ENCODE peak calls at places on chromosomes 6 and 20, in four cellular contexts. One of them, this sample, is unnamed. For H3K27me3 and H3K4me1, the result is how much of the 10 kb centered on the place peaks cover.

GRCh38 chr6:17490724-17491123 is 97.3 kb downstream of the CAP2 start:
- DNase-seq in H1: peak
- DNase-seq in HepG2: no peak
- DNase-seq in GM12878: no peak
- DNase-seq in this sample: no peak

GRCh38 chr6:35014786-35015185 is 125.7 kb downstream of the ANKS1A start:
- DNase-seq in H1: no peak
- DNase-seq in GM12878: no peak
- DNase-seq in HepG2: peak
- DNase-seq in this sample: no peak

GRCh38 chr6:81031429-81031828 is 721.1 kb downstream of the TENT5A start:
- DNase-seq in GM12878: no peak
- DNase-seq in HepG2: no peak
- DNase-seq in H1: no peak
- DNase-seq in this sample: no peak

GRCh38 chr20:37207176-37207575 is 27.8 kb upstream of the MROH8 start:
- DNase-seq in H1: no peak
- DNase-seq in GM12878: no peak
- DNase-seq in HepG2: no peak
- DNase-seq in this sample: no peak

GRCh38 chr20:34824026-34824860 is 1.2 kb downstream of the NCOA6 start:
- DNase-seq in GM12878: peak
- DNase-seq in H1: peak
- DNase-seq in HepG2: peak
- DNase-seq in this sample: peak

GRCh38 chr6:43929511-43929910 is 159.5 kb downstream of the VEGFA start:
- DNase-seq in HepG2: no peak
- DNase-seq in GM12878: no peak
- DNase-seq in H1: no peak
- DNase-seq in this sample: no peak

GRCh38 chr6:112879920-112880413 is 532.8 kb downstream of the RFPL4B start:
- DNase-seq in HepG2: peak
- DNase-seq in H1: peak
- DNase-seq in GM12878: no peak
- DNase-seq in this sample: no peak

GRCh38 chr6:20953019-20953418 is 418.8 kb downstream of the CDKAL1 start:
- DNase-seq in HepG2: no peak
- DNase-seq in GM12878: no peak
- DNase-seq in H1: no peak
- DNase-seq in this sample: no peak

GRCh38 chr6:42420741-42421140 is 31.0 kb downstream of the TRERF1 start:
- DNase-seq in GM12878: no peak
- DNase-seq in H1: no peak
- DNase-seq in HepG2: no peak
- DNase-seq in this sample: no peak

GRCh38 chr6:159440907-159441703 is 251.9 kb downstream of the SOD2 start:
- DNase-seq in HepG2: no peak
- DNase-seq in GM12878: no peak
- DNase-seq in H1: no peak
- DNase-seq in this sample: no peak

GRCh38 chr6:140879861-140880260 is 1252.9 kb upstream of the GJE1 start:
- DNase-seq in HepG2: no peak
- DNase-seq in H1: no peak
- DNase-seq in GM12878: no peak
- DNase-seq in this sample: no peak

GRCh38 chr6:138691595-138692057 is 81.9 kb upstream of the CCDC28A start:
- DNase-seq in HepG2: peak
- DNase-seq in GM12878: no peak
- DNase-seq in H1: no peak
- DNase-seq in this sample: no peak

GRCh38 chr6:78502386-78502887 is 364.9 kb upstream of the IRAK1BP1 start:
- DNase-seq in GM12878: no peak
- DNase-seq in H1: no peak
- DNase-seq in HepG2: no peak
- DNase-seq in this sample: no peak

GRCh38 chr6:10412948-10413849 is 1.7 kb downstream of the TFAP2A start:
- DNase-seq in HepG2: no peak
- DNase-seq in GM12878: no peak
- DNase-seq in H1: peak
- DNase-seq in this sample: no peak

GRCh38 chr20:13771853-13772453 is 12.8 kb downstream of the ESF1 start:
- DNase-seq in HepG2: peak
- DNase-seq in GM12878: no peak
- DNase-seq in H1: no peak
- DNase-seq in this sample: no peak

GRCh38 chr20:35307666-35308653 is 15.7 kb upstream of the FAM83C start:
- DNase-seq in GM12878: no peak
- DNase-seq in HepG2: no peak
- DNase-seq in H1: no peak
- DNase-seq in this sample: no peak

GRCh38 chr20:53984354-53984753 is 86.0 kb downstream of the BCAS1 start:
- DNase-seq in GM12878: no peak
- DNase-seq in HepG2: no peak
- DNase-seq in H1: no peak
- DNase-seq in this sample: no peak

GRCh38 chr6:35280903-35281302 is 16.7 kb upstream of the DEF6 start:
- DNase-seq in H1: no peak
- DNase-seq in HepG2: no peak
- DNase-seq in GM12878: no peak
- DNase-seq in this sample: no peak

GRCh38 chr20:48298851-48299484 is 513.7 kb upstream of the SULF2 start:
- DNase-seq in HepG2: peak
- DNase-seq in H1: no peak
- DNase-seq in GM12878: no peak
- DNase-seq in this sample: no peak

GRCh38 chr20:44707259-44707580 is 7.9 kb upstream of the CCN5 start:
- DNase-seq in HepG2: no peak
- DNase-seq in H1: no peak
- DNase-seq in GM12878: no peak
- DNase-seq in this sample: no peak

GRCh38 chr6:169145991-169146501 is 107.6 kb downstream of the THBS2 start:
- DNase-seq in GM12878: no peak
- DNase-seq in H1: no peak
- DNase-seq in HepG2: no peak
- DNase-seq in this sample: no peak

GRCh38 chr20:37522258-37523011 is 1.4 kb downstream of the NNAT start:
- DNase-seq in H1: peak
- DNase-seq in GM12878: no peak
- DNase-seq in HepG2: no peak
- DNase-seq in this sample: no peak

GRCh38 chr20:36629719-36630340 is 16.2 kb downstream of the SLA2 start:
- DNase-seq in H1: no peak
- DNase-seq in HepG2: no peak
- DNase-seq in GM12878: no peak
- DNase-seq in this sample: no peak

GRCh38 chr20:22544462-22544861 is 39.9 kb downstream of the FOXA2 start:
- DNase-seq in HepG2: no peak
- DNase-seq in GM12878: no peak
- DNase-seq in H1: no peak
- DNase-seq in this sample: no peak

GRCh38 chr6:170473226-170473789 is 79.8 kb downstream of the PSMB1 start:
- DNase-seq in GM12878: no peak
- DNase-seq in H1: no peak
- DNase-seq in HepG2: no peak
- DNase-seq in this sample: no peak

GRCh38 chr6:15538766-15539165 is 124.1 kb downstream of the DTNBP1 start:
- DNase-seq in H1: no peak
- DNase-seq in GM12878: no peak
- DNase-seq in HepG2: no peak
- DNase-seq in this sample: no peak

GRCh38 chr6:34531580-34532201 is 24.4 kb downstream of the SPDEF start:
- DNase-seq in HepG2: no peak
- DNase-seq in GM12878: peak
- DNase-seq in H1: peak
- DNase-seq in this sample: no peak

GRCh38 chr6:47733879-47734558 is 35.6 kb downstream of the ADGRF4 start:
- DNase-seq in GM12878: peak
- DNase-seq in H1: no peak
- DNase-seq in HepG2: peak
- DNase-seq in this sample: no peak

GRCh38 chr20:44031001-44031574 is 116.4 kb downstream of the TOX2 start:
- DNase-seq in GM12878: no peak
- DNase-seq in HepG2: no peak
- DNase-seq in H1: no peak
- DNase-seq in this sample: no peak

GRCh38 chr6:11865926-11866325 is 87.3 kb upstream of the ADTRP start:
- DNase-seq in GM12878: no peak
- DNase-seq in H1: no peak
- DNase-seq in HepG2: no peak
- DNase-seq in this sample: no peak

GRCh38 chr6:40854592-40854991 is 184.4 kb downstream of the UNC5CL start:
- DNase-seq in GM12878: no peak
- DNase-seq in H1: no peak
- DNase-seq in HepG2: no peak
- DNase-seq in this sample: no peak

GRCh38 chr6:45426251-45426650 is 48.5 kb upstream of the SUPT3H start:
- DNase-seq in GM12878: no peak
- DNase-seq in H1: no peak
- DNase-seq in HepG2: no peak
- DNase-seq in this sample: no peak

GRCh38 chr6:150490586-150490985 is 109.1 kb upstream of the PLEKHG1 start:
- DNase-seq in H1: no peak
- DNase-seq in GM12878: no peak
- DNase-seq in HepG2: no peak
- DNase-seq in this sample: no peak

GRCh38 chr20:34988176-34988540 is 32.5 kb downstream of the MYH7B start:
- DNase-seq in GM12878: no peak
- DNase-seq in HepG2: no peak
- DNase-seq in H1: no peak
- DNase-seq in this sample: no peak

GRCh38 chr20:62517168-62517567 is 41.4 kb upstream of the GATA5 start:
- DNase-seq in HepG2: no peak
- DNase-seq in H1: no peak
- DNase-seq in GM12878: no peak
- DNase-seq in this sample: no peak

GRCh38 chr20:62517901-62518610 is 42.3 kb upstream of the GATA5 start:
- DNase-seq in HepG2: no peak
- DNase-seq in GM12878: no peak
- DNase-seq in H1: no peak
- DNase-seq in this sample: no peak

GRCh38 chr20:62515826-62516225 is 40.0 kb upstream of the GATA5 start:
- DNase-seq in GM12878: no peak
- DNase-seq in HepG2: no peak
- DNase-seq in H1: no peak
- DNase-seq in this sample: no peak

GRCh38 chr20:62515280-62515679 is 39.5 kb upstream of the GATA5 start:
- DNase-seq in GM12878: no peak
- DNase-seq in HepG2: no peak
- DNase-seq in H1: no peak
- DNase-seq in this sample: no peak

GRCh38 chr20:62516345-62516744 is 40.5 kb upstream of the GATA5 start:
- DNase-seq in GM12878: no peak
- DNase-seq in HepG2: peak
- DNase-seq in H1: no peak
- DNase-seq in this sample: no peak
- H3K27me3 ChIP-seq in GM12878: under half
- H3K27me3 ChIP-seq in HepG2: under half
- H3K27me3 ChIP-seq in H1: under half
- H3K27me3 ChIP-seq in this sample: under half

DNA sequence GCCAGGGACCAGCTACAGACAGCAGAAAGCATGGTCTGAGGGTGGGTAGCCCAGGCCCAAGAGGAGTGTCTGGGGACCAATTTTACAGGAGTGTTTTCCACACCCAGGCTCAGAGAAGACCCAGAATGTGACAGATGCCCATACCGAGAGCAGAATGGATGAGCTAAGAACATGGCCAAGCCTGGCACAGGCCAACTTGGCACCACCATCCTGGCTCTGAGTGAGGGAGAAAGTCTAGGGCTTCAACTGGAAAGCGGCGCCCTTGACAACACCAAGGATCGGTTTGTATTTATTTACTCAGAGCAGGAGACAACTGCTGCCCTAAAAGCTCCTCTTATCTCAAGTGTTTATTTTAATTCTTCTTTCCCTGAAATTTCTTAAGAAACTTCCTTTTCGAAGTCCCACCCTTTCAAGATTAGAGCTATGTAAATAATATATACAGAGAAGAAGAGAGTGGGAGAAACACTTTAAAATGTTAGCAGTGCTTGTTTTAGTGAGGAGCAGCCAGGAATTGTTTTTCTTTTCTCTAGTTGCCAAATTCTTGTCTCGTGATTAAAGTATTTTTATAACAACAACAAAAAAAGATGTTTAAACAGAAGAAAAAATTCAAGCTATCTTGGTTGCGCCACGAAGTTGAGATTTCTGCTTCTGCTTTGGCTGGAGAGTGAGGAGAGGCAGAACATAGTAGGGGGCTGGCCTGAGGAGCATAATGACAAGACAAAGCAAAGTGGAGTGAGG is 16.2 kb downstream of the TNXB start:
- DNase-seq in GM12878: no peak
- DNase-seq in H1: no peak
- DNase-seq in HepG2: no peak
- DNase-seq in this sample: no peak
- TF ChIP-seq SUZ12 in GM12878: no peak
- TF ChIP-seq SUZ12 in H1: no peak
- TF ChIP-seq SUZ12 in HepG2: no peak
- TF ChIP-seq SUZ12 in this sample: no peak

GRCh38 chr20:62918137-62918536 is 8.2 kb downstream of the DIDO1 start:
- DNase-seq in H1: no peak
- DNase-seq in HepG2: no peak
- DNase-seq in GM12878: no peak
- DNase-seq in this sample: no peak
- H3K4me1 ChIP-seq in H1: under half
- H3K4me1 ChIP-seq in HepG2: half or more
- H3K4me1 ChIP-seq in GM12878: half or more
- H3K4me1 ChIP-seq in this sample: under half

GRCh38 chr6:155147958-155148663 is 115.7 kb upstream of the CLDN20 start:
- DNase-seq in HepG2: no peak
- DNase-seq in H1: no peak
- DNase-seq in GM12878: no peak
- DNase-seq in this sample: no peak
- H3K27me3 ChIP-seq in HepG2: under half
- H3K27me3 ChIP-seq in H1: under half
- H3K27me3 ChIP-seq in GM12878: under half
- H3K27me3 ChIP-seq in this sample: under half

GRCh38 chr20:9099372-9099771 is 30.5 kb downstream of the PLCB4 start:
- DNase-seq in HepG2: no peak
- DNase-seq in H1: no peak
- DNase-seq in GM12878: no peak
- DNase-seq in this sample: no peak

GRCh38 chr20:9103955-9104354 is 35.1 kb downstream of the PLCB4 start:
- DNase-seq in H1: no peak
- DNase-seq in GM12878: no peak
- DNase-seq in HepG2: no peak
- DNase-seq in this sample: no peak

GRCh38 chr20:9102456-9102855 is 33.6 kb downstream of the PLCB4 start:
- DNase-seq in H1: no peak
- DNase-seq in HepG2: no peak
- DNase-seq in GM12878: no peak
- DNase-seq in this sample: no peak

DNA sequence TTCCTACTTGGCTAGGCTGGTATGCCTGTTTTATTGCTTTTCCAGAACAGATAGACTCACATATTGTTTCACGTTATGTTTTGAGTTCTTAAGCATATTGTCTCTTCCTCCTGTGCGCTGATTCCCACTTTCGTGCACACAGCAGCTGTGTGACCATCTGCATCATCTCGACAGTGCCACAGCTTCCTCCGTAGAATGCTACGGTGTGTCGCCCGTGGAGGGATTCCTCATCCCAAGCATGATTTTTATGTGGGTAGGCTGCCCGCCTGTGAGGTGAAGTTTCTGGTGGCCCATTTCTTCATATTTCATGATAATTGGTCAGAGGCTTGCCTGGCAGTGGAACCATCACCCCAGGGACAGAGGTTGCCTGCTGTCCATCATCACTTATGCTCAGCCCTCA is 31.8 kb downstream of the PLCB4 start:
- DNase-seq in HepG2: no peak
- DNase-seq in GM12878: no peak
- DNase-seq in H1: no peak
- DNase-seq in this sample: no peak
- TF ChIP-seq SUZ12 in HepG2: no peak
- TF ChIP-seq SUZ12 in GM12878: no peak
- TF ChIP-seq SUZ12 in H1: no peak
- TF ChIP-seq SUZ12 in this sample: no peak